ENCODE peak calls at places on chromosome 1, in six cellular contexts. Z is mesendoderm, H is upper lobe of right lung, O is heart right ventricle, C is body of pancreas, L is left ventricle myocardium inferior. J is an unnamed sample. For H3K36me3, the result is how much of the 10 kb centered on the place peaks cover.

GRCh38 chr1:212456166-212456528 is 23.4 kb downstream of the NENF start:
- DNase-seq in Z (no peak), H (no peak), O (no peak), C (no peak), L (no peak), J (no peak)

GRCh38 chr1:30437059-30437576 is 286.3 kb downstream of the MATN1 start:
- DNase-seq in Z (no peak), H (no peak), O (no peak), C (no peak), L (no peak), J (no peak)

GRCh38 chr1:115927971-115928370 is 48.3 kb upstream of the SLC22A15 start:
- DNase-seq in Z (no peak), H (no peak), O (no peak), C (no peak), L (no peak), J (no peak)

GRCh38 chr1:70764747-70765146 is 282.9 kb downstream of the PTGER3 start:
- DNase-seq in Z (no peak), H (no peak), O (no peak), C (no peak), L (no peak), J (no peak)

GRCh38 chr1:109156916-109157385 is 43.0 kb downstream of the ELAPOR1 start:
- DNase-seq in Z (no peak), H (no peak), O (no peak), C (peak), L (no peak), J (no peak)

GRCh38 chr1:186482661-186483255 is 21.8 kb upstream of the PDC start:
- DNase-seq in Z (peak), H (no peak), O (peak), C (peak), L (peak), J (peak)

GRCh38 chr1:51648180-51649109 is 31.6 kb downstream of the OSBPL9 start:
- DNase-seq in Z (peak), H (no peak), O (no peak), C (no peak), L (no peak), J (no peak)

GRCh38 chr1:208280184-208280583 is 36.0 kb upstream of the PLXNA2 start:
- DNase-seq in Z (no peak), H (no peak), O (no peak), C (no peak), L (no peak), J (no peak)

GRCh38 chr1:27356628-27357280 is 10.0 kb downstream of the MAP3K6 start:
- DNase-seq in Z (peak), H (no peak), O (no peak), C (peak), L (no peak), J (no peak)

GRCh38 chr1:164240081-164240480 is 318.9 kb upstream of the PBX1 start:
- DNase-seq in Z (peak), H (no peak), O (no peak), C (peak), L (no peak), J (no peak)

GRCh38 chr1:47582891-47583608 is 145.2 kb downstream of the FOXD2 start:
- DNase-seq in Z (no peak), H (no peak), O (no peak), C (no peak), L (no peak), J (no peak)

GRCh38 chr1:7403265-7404045 is 367.6 kb upstream of the VAMP3 start:
- DNase-seq in Z (no peak), H (no peak), O (no peak), C (no peak), L (no peak), J (no peak)

GRCh38 chr1:94542088-94542671 is 621 bp upstream of the F3 start:
- DNase-seq in Z (peak), H (peak), O (peak), C (peak), L (peak), J (peak)

GRCh38 chr1:3052501-3052900 is 16.5 kb upstream of the PRDM16 start:
- DNase-seq in Z (no peak), H (no peak), O (no peak), C (no peak), L (no peak), J (no peak)

GRCh38 chr1:186304982-186305949 is 69.8 kb downstream of the TPR start:
- DNase-seq in Z (peak), H (no peak), O (no peak), C (no peak), L (no peak), J (no peak)

GRCh38 chr1:118247593-118247992 is 62.6 kb upstream of the SPAG17 start:
- DNase-seq in Z (peak), H (no peak), O (no peak), C (peak), L (no peak), J (peak)

GRCh38 chr1:29569971-29570634 is 333.8 kb downstream of the PTPRU start:
- DNase-seq in Z (no peak), H (no peak), O (no peak), C (no peak), L (no peak), J (peak)

GRCh38 chr1:183537405-183537804 is 52.9 kb downstream of the NCF2 start:
- DNase-seq in Z (no peak), H (no peak), O (no peak), C (no peak), L (no peak), J (no peak)

GRCh38 chr1:29505537-29506220 is 269.4 kb downstream of the PTPRU start:
- DNase-seq in Z (no peak), H (no peak), O (no peak), C (no peak), L (no peak), J (peak)

DNA sequence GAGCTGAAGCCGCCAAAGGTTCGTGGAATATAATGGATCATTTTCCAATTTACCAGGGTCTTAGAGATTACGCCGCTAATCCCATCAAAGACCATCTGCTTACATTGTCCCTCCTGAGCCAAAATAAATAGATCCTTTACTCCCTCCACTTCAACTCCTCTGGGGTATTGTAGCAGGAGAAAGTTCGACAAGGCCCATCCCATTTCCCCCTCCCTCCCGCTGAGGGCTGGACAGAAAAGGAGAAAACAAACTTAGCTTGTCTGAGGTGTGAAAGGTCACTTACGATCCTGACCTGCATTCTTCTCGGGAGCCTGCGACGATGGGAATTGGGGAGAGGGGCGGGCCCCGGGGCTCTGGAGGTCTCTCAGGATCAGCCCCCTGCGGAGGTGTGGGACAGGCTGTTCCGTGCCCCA is 60.8 kb downstream of the MEF2D start:
- DNase-seq in Z (peak), H (no peak), O (no peak), C (no peak), L (no peak), J (no peak)
- H3K4me3 ChIP-seq in Z (no peak), H (no peak), O (no peak), C (no peak), L (no peak), J (no peak)

DNA sequence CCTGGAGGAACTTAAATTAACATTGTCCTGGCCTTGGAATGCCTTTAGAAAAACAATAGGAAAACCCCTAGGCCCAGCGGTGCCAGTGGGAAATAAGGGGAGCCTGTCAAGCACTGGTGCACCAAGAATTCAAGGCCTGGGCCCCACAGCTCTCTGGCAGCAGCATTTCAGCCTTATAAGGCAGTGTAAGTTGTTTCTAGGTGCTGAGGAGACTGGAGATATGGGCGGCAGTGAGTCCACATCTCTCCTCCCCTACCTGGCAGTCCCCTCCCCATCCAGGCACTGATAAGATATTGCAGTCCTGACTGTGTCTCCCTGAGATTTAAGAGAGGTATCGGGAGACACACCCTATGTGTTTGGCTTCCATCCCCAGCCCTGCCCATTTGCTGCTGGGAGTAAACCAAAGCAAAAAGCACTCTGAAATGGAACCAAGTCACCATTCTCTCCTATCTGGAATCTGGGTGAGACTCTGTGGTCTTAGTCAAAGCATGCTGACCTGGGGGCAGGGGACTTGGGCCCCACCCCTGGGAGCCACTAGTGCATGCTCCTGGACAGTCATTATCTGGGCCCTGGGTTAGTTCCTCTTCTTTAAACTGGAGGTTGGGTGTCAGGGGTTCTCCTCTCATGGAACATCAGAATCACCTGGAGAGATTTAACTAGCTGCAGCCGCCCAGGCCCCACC is 30.5 kb downstream of the DEGS1 start:
- DNase-seq in Z (peak), H (no peak), O (no peak), C (no peak), L (no peak), J (no peak)
- H3K27ac ChIP-seq in Z (no peak), H (peak), O (no peak), C (no peak), L (peak), J (no peak)

GRCh38 chr1:18638818-18639193 is 8.2 kb downstream of the PAX7 start:
- DNase-seq in Z (no peak), H (no peak), O (no peak), C (no peak), L (no peak), J (no peak)
- H3K36me3 ChIP-seq in Z (under half), H (under half), O (under half), C (under half), L (under half), J (under half)

GRCh38 chr1:169739980-169740379 is 6.1 kb upstream of the SELE start:
- DNase-seq in Z (no peak), H (no peak), O (no peak), C (no peak), L (no peak), J (peak)
- H3K4me3 ChIP-seq in Z (no peak), H (no peak), O (no peak), C (no peak), L (peak), J (no peak)

GRCh38 chr1:21938791-21939538 is 1.9 kb upstream of the HSPG2 start:
- DNase-seq in Z (no peak), H (no peak), O (no peak), C (no peak), L (no peak), J (no peak)
- H3K27ac ChIP-seq in Z (no peak), H (peak), O (peak), C (peak), L (peak), J (peak)